ENCODE peak calls at places on chromosomes 6 and 20, in five cellular contexts. S is HTR-8/SVneo; O is dermis blood vessel endothelial cell; P is stimulated activated CD4-positive, alpha-beta T cell treated with anti-CD3 and anti-CD28 coated beads, Interleukin-4, amount 100 ng/mL, for 1 hour; U is fibroblast of the aortic adventitia. Q is an unnamed sample.

GRCh38 chr6:31729979-31730630 is 1.0 kb upstream of the DDAH2 start:
- DNase-seq in S (peak), O (peak), P (peak), U (peak), Q (peak)

GRCh38 chr6:170106906-170107525 is 183.9 kb downstream of the DLL1 start:
- DNase-seq in S (no peak), O (no peak), P (no peak), U (no peak), Q (no peak)

GRCh38 chr6:39669117-39669690 is 56.0 kb downstream of the KIF6 start:
- DNase-seq in S (no peak), O (no peak), P (no peak), U (no peak), Q (no peak)

GRCh38 chr6:39923394-39923793 is 10.9 kb downstream of the MOCS1 start:
- DNase-seq in S (no peak), O (no peak), P (no peak), U (no peak), Q (no peak)

GRCh38 chr20:30892704-30893345 is 364.6 kb upstream of the DEFB115 start:
- DNase-seq in S (no peak), O (no peak), P (no peak), U (no peak), Q (no peak)

GRCh38 chr20:49705358-49705757 is 8.3 kb downstream of the B4GALT5 start:
- DNase-seq in S (no peak), O (no peak), P (no peak), U (no peak), Q (no peak)

GRCh38 chr6:81697564-81697963 is 54.9 kb downstream of the TENT5A start:
- DNase-seq in S (no peak), O (no peak), P (no peak), U (peak), Q (peak)

GRCh38 chr6:148508401-148509151 is 165.9 kb downstream of the SASH1 start:
- DNase-seq in S (no peak), O (peak), P (no peak), U (peak), Q (peak)

GRCh38 chr6:132300323-132300949 is 100.8 kb downstream of the MOXD1 start:
- DNase-seq in S (peak), O (peak), P (no peak), U (peak), Q (peak)

GRCh38 chr6:35359744-35360348 is 17.5 kb downstream of the PPARD start:
- DNase-seq in S (no peak), O (no peak), P (no peak), U (peak), Q (peak)

GRCh38 chr6:164415832-164416563 is 893.4 kb downstream of the C6orf118 start:
- DNase-seq in S (no peak), O (peak), P (no peak), U (no peak), Q (no peak)

GRCh38 chr6:95529762-95530161 is 47.6 kb upstream of the MANEA start:
- DNase-seq in S (no peak), O (no peak), P (no peak), U (no peak), Q (no peak)

GRCh38 chr6:26044140-26045045 is 42.8 kb upstream of the HFE start:
- DNase-seq in S (no peak), O (peak), P (peak), U (peak), Q (peak)

GRCh38 chr6:28587011-28587745 is 61.5 kb downstream of the GPX5 start:
- DNase-seq in S (peak), O (no peak), P (peak), U (no peak), Q (peak)

GRCh38 chr20:10172998-10173655 is 45.5 kb upstream of the SNAP25 start:
- DNase-seq in S (no peak), O (no peak), P (no peak), U (no peak), Q (no peak)

GRCh38 chr6:72464791-72465691 is 156.8 kb upstream of the KCNQ5 start:
- DNase-seq in S (peak), O (no peak), P (no peak), U (peak), Q (peak)

GRCh38 chr6:157494132-157494705 is 113.2 kb downstream of the ZDHHC14 start:
- DNase-seq in S (no peak), O (no peak), P (no peak), U (no peak), Q (no peak)

GRCh38 chr6:156988276-156989158 is 211.3 kb downstream of the ARID1B start:
- DNase-seq in S (no peak), O (peak), P (no peak), U (no peak), Q (peak)

GRCh38 chr20:35269055-35269781 is 8.7 kb downstream of the MMP24OS start:
- DNase-seq in S (peak), O (peak), P (peak), U (peak), Q (peak)

GRCh38 chr6:133241901-133242760 is 974 bp downstream of the EYA4 start:
- DNase-seq in S (no peak), O (peak), P (no peak), U (peak), Q (peak)

GRCh38 chr20:12928755-12929401 is 79.9 kb upstream of the SPTLC3 start:
- DNase-seq in S (no peak), O (peak), P (no peak), U (peak), Q (peak)

GRCh38 chr20:24763386-24764026 is 185.6 kb upstream of the CST7 start:
- DNase-seq in S (no peak), O (no peak), P (no peak), U (no peak), Q (no peak)

GRCh38 chr6:100372326-100372725 is 92.4 kb downstream of the SIM1 start:
- DNase-seq in S (no peak), O (no peak), P (no peak), U (no peak), Q (no peak)

GRCh38 chr6:26394289-26394688 is 7.8 kb upstream of the BTN3A1 start:
- DNase-seq in S (no peak), O (peak), P (no peak), U (peak), Q (peak)

GRCh38 chr20:23157741-23158140 is 71.6 kb upstream of the CD93 start:
- DNase-seq in S (no peak), O (no peak), P (no peak), U (no peak), Q (no peak)

GRCh38 chr6:159665868-159666635 is 27.0 kb downstream of the SOD2 start:
- DNase-seq in S (no peak), O (no peak), P (no peak), U (no peak), Q (no peak)

GRCh38 chr6:170233304-170234205 is 57.3 kb downstream of the DLL1 start:
- DNase-seq in S (no peak), O (no peak), P (no peak), U (no peak), Q (no peak)

GRCh38 chr6:136511397-136511796 is 38.8 kb downstream of the MAP7 start:
- DNase-seq in S (no peak), O (no peak), P (no peak), U (no peak), Q (no peak)

GRCh38 chr20:23032679-23033078 is 2.4 kb upstream of the SSTR4 start:
- DNase-seq in S (no peak), O (no peak), P (no peak), U (no peak), Q (no peak)